ENCODE peak calls at places on chromosomes 13 and 19, in six cellular contexts. Y is adrenal gland, V is SJSA1, I is endodermal cell, J is psoas muscle, M is IMR-90. S is an unnamed sample. For H3K27me3, H3K4me1 and H3K9me3, the result is how much of the 10 kb centered on the place peaks cover.

GRCh38 chr19:58154287-58154678 is 3.7 kb upstream of the ZNF329 start:
- DNase-seq in V (no peak), J (peak), Y (peak), I (no peak), M (peak), S (no peak)

GRCh38 chr13:85031771-85032170 is 767.4 kb downstream of the SLITRK6 start:
- DNase-seq in J (no peak), I (no peak), V (no peak), M (no peak), Y (no peak), S (no peak)

GRCh38 chr13:25490236-25490635 is 118.5 kb downstream of the ATP8A2 start:
- DNase-seq in I (no peak), M (no peak), Y (no peak), J (no peak), V (no peak), S (no peak)

GRCh38 chr19:44512326-44513298 is 12.3 kb upstream of the ZNF180 start:
- DNase-seq in J (no peak), V (peak), M (peak), Y (no peak), I (peak), S (peak)

GRCh38 chr13:44231786-44232516 is 141.7 kb upstream of the SERP2 start:
- DNase-seq in Y (peak), M (peak), I (peak), V (peak), J (peak), S (no peak)

GRCh38 chr19:47609885-47610545 is 1.1 kb downstream of the BICRA start:
- DNase-seq in Y (peak), V (peak), I (peak), M (peak), J (peak), S (peak)

GRCh38 chr19:1243768-1244692 is 2.5 kb downstream of the ATP5F1D start:
- DNase-seq in V (peak), I (peak), M (peak), Y (peak), J (peak), S (peak)

GRCh38 chr13:42334329-42334706 is 62.4 kb downstream of the AKAP11 start:
- DNase-seq in I (peak), M (no peak), V (no peak), J (no peak), Y (no peak), S (no peak)

GRCh38 chr19:50312967-50313811 is 16.0 kb downstream of the KCNC3 start:
- DNase-seq in Y (peak), J (no peak), V (no peak), M (no peak), I (no peak), S (no peak)
- H3K27me3 ChIP-seq in Y (under half), J (under half), V (half or more), M (under half), I (under half), S (under half)

DNA sequence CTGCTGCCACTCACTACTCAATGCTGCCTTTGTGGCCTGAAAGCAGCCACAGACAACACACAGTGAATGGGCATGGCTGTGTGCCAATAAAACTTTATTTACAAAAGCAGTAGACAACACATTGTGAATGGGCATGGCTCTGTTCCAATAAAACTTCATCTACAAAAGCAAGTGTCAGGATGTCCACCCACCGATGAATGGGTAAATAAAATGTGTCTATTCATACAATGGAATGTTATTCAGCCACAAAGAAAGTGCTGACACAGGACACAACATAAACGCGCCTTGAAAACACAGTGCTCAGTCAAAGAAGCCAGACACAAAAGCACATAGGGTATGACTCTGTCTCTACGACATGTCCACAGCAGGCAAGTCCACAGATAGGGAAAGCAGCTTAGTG is 20.1 kb downstream of the ZSCAN5A start:
- DNase-seq in Y (no peak), J (no peak), V (peak), I (no peak), M (peak), S (no peak)
- H3K4me1 ChIP-seq in Y (under half), J (under half), V (under half), I (under half), M (under half), S (under half)

DNA sequence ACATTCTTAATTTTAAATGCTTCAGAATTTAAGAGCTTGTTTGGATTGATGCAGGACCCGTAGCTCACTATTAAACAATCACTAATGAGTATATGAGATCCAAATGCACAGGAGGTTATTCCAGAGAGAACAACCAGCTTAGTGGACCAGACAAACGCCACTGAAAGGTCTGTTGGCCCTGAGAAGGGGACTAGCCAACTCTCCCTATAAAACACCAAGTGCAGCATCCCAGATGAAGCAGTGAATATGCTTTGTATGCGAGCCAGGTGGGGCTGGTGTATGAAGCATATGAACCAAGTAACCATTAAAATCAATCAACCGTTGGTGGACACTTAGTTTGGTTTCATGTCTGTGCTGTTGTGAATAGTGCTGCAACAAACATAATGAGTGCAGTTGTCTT is 9.8 kb upstream of the LILRB1 start:
- DNase-seq in Y (no peak), V (no peak), M (no peak), I (no peak), J (no peak), S (no peak)
- H3K9me3 ChIP-seq in Y (under half), V (under half), M (under half), I (half or more), J (under half), S (under half)

DNA sequence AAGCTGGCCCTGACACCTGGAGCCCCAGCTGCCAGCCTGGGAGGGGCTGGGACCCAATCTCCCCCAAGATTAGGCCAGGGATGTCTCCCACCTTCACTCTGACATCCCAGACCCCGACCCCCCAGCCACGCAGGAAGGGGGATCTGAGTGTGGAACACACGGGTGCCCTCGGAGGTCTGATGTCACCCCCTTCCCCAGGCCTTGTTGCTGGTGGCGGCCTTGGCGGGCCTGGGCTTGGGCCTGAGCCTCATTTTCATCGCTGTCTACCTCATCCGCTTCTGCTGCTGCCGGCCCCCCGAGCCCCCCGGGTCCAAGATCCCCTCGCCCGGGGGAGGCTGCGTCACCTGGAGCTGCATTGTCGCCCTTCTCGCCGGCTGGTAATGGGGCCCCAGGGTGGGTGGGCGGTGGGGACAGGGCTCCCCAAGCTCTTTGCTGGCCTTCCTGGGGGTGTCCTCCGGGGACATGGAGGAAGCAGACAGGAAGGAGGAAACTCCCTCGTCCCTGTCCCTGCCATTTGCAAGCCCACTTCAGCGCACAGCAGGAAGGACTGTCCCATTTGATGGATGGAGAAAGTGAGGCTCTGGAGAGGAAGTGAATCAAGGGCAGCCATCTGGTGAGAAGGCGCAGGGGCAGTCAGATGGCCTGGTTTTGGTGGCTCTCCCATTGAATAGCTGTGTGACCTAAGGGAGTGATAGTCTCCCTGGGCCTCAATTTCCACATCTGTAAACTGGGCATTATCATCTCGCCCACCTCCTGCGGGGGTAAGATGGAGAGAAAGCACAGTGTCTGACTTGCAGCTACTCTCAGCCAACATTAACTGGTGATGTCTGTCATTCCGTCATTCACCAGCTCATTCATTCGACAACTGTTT is 3.9 kb downstream of the TTYH1 start:
- DNase-seq in V (no peak), J (no peak), I (no peak), M (no peak), Y (no peak), S (no peak)
- H3K27me3 ChIP-seq in V (half or more), J (half or more), I (half or more), M (under half), Y (under half), S (half or more)

GRCh38 chr19:40801449-40802299 is 2.7 kb downstream of the EGLN2 start:
- DNase-seq in J (no peak), Y (no peak), I (no peak), V (no peak), M (no peak), S (no peak)
- H3K4me1 ChIP-seq in J (half or more), Y (half or more), I (under half), V (under half), M (under half), S (under half)

GRCh38 chr19:37413243-37414084 is 42.6 kb downstream of the ZNF527 start:
- DNase-seq in I (no peak), M (no peak), Y (no peak), V (no peak), J (no peak), S (no peak)
- H3K9me3 ChIP-seq in I (half or more), M (half or more), Y (under half), V (under half), J (half or more), S (under half)

GRCh38 chr19:11168568-11168967 is 13.0 kb upstream of the SPC24 start:
- DNase-seq in M (peak), Y (no peak), V (peak), I (no peak), J (no peak), S (no peak)
- H3K27me3 ChIP-seq in M (under half), Y (under half), V (under half), I (under half), J (under half), S (under half)

GRCh38 chr19:12786950-12787349 is 4.3 kb upstream of the JUNB start:
- DNase-seq in M (no peak), V (no peak), Y (no peak), J (no peak), I (peak), S (no peak)
- H3K4me1 ChIP-seq in M (half or more), V (half or more), Y (under half), J (under half), I (under half), S (half or more)

DNA sequence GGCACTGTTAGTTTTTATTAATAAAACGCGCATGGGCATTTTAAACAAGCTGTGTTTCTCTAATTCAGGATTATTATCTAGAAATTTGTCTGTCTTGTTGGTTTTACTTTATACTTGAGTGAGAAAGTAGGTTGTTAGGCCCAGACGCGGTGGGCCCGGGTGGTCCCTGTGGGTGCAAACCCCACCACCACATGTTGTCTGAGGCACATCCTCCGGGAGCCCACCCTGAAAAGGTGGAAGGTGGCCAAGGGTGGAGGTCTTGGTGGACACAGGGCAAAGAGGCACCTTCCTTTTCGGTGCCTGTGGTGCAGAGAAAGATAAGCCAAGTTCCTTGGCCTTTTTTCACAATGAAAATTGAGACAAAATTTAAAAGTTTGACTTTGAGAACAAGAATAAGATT is 16.6 kb downstream of the ATP4B start:
- DNase-seq in I (no peak), J (no peak), M (no peak), Y (no peak), V (no peak), S (peak)
- H3K9me3 ChIP-seq in I (half or more), J (under half), M (under half), Y (under half), V (under half), S (under half)

S was measured in BE2C.